ENCODE peak calls at places on chromosome 1, in ten cellular contexts. One of them, this sample, is unnamed.

GRCh38 chr1:74343191-74343590 is 108.0 kb downstream of the TNNI3K start:
- DNase-seq in stimulated activated CD4-positive, alpha-beta T cell treated with anti-CD3 and anti-CD28 coated beads, Interleukin-4, amount 100 ng/mL, for 48 hours: no peak
- DNase-seq in glutamatergic neuron: peak
- DNase-seq in CD8-positive, alpha-beta memory T cell: no peak
- DNase-seq in EL: no peak
- DNase-seq in NCI-H1105: peak
- DNase-seq in GM23338: peak
- DNase-seq in OCI-LY7: no peak
- DNase-seq in heart left ventricle: no peak
- DNase-seq in GM03348: no peak
- DNase-seq in this sample: no peak

GRCh38 chr1:179329862-179330261 is 35.9 kb upstream of the AXDND1 start:
- DNase-seq in stimulated activated CD4-positive, alpha-beta T cell treated with anti-CD3 and anti-CD28 coated beads, Interleukin-4, amount 100 ng/mL, for 48 hours: no peak
- DNase-seq in glutamatergic neuron: no peak
- DNase-seq in CD8-positive, alpha-beta memory T cell: no peak
- DNase-seq in EL: no peak
- DNase-seq in NCI-H1105: no peak
- DNase-seq in GM23338: no peak
- DNase-seq in OCI-LY7: no peak
- DNase-seq in heart left ventricle: no peak
- DNase-seq in GM03348: no peak
- DNase-seq in this sample: no peak

GRCh38 chr1:226661965-226662364 is 77.1 kb downstream of the ITPKB start:
- DNase-seq in stimulated activated CD4-positive, alpha-beta T cell treated with anti-CD3 and anti-CD28 coated beads, Interleukin-4, amount 100 ng/mL, for 48 hours: no peak
- DNase-seq in glutamatergic neuron: no peak
- DNase-seq in CD8-positive, alpha-beta memory T cell: no peak
- DNase-seq in EL: peak
- DNase-seq in NCI-H1105: no peak
- DNase-seq in GM23338: no peak
- DNase-seq in OCI-LY7: no peak
- DNase-seq in heart left ventricle: peak
- DNase-seq in GM03348: no peak
- DNase-seq in this sample: no peak

GRCh38 chr1:47223921-47224675 is 7.9 kb downstream of the TAL1 start:
- DNase-seq in stimulated activated CD4-positive, alpha-beta T cell treated with anti-CD3 and anti-CD28 coated beads, Interleukin-4, amount 100 ng/mL, for 48 hours: no peak
- DNase-seq in glutamatergic neuron: no peak
- DNase-seq in CD8-positive, alpha-beta memory T cell: no peak
- DNase-seq in EL: no peak
- DNase-seq in NCI-H1105: no peak
- DNase-seq in GM23338: peak
- DNase-seq in OCI-LY7: no peak
- DNase-seq in heart left ventricle: no peak
- DNase-seq in GM03348: no peak
- DNase-seq in this sample: no peak

GRCh38 chr1:54851928-54852524 is 35.0 kb downstream of the DHCR24 start:
- DNase-seq in stimulated activated CD4-positive, alpha-beta T cell treated with anti-CD3 and anti-CD28 coated beads, Interleukin-4, amount 100 ng/mL, for 48 hours: no peak
- DNase-seq in glutamatergic neuron: no peak
- DNase-seq in CD8-positive, alpha-beta memory T cell: no peak
- DNase-seq in EL: no peak
- DNase-seq in NCI-H1105: no peak
- DNase-seq in GM23338: no peak
- DNase-seq in OCI-LY7: no peak
- DNase-seq in heart left ventricle: no peak
- DNase-seq in GM03348: no peak
- DNase-seq in this sample: no peak

GRCh38 chr1:3904843-3905185 is 4.7 kb upstream of the C1orf174 start:
- DNase-seq in stimulated activated CD4-positive, alpha-beta T cell treated with anti-CD3 and anti-CD28 coated beads, Interleukin-4, amount 100 ng/mL, for 48 hours: no peak
- DNase-seq in glutamatergic neuron: no peak
- DNase-seq in CD8-positive, alpha-beta memory T cell: no peak
- DNase-seq in EL: no peak
- DNase-seq in NCI-H1105: no peak
- DNase-seq in GM23338: peak
- DNase-seq in OCI-LY7: peak
- DNase-seq in heart left ventricle: no peak
- DNase-seq in GM03348: no peak
- DNase-seq in this sample: no peak

GRCh38 chr1:47951026-47951425 is 46.2 kb downstream of the TRABD2B start:
- DNase-seq in stimulated activated CD4-positive, alpha-beta T cell treated with anti-CD3 and anti-CD28 coated beads, Interleukin-4, amount 100 ng/mL, for 48 hours: no peak
- DNase-seq in glutamatergic neuron: no peak
- DNase-seq in CD8-positive, alpha-beta memory T cell: no peak
- DNase-seq in EL: no peak
- DNase-seq in NCI-H1105: no peak
- DNase-seq in GM23338: no peak
- DNase-seq in OCI-LY7: no peak
- DNase-seq in heart left ventricle: no peak
- DNase-seq in GM03348: no peak
- DNase-seq in this sample: no peak

GRCh38 chr1:32464716-32465540 is at the start of gene ZBTB8B:
- DNase-seq in stimulated activated CD4-positive, alpha-beta T cell treated with anti-CD3 and anti-CD28 coated beads, Interleukin-4, amount 100 ng/mL, for 48 hours: peak
- DNase-seq in glutamatergic neuron: peak
- DNase-seq in CD8-positive, alpha-beta memory T cell: no peak
- DNase-seq in EL: peak
- DNase-seq in NCI-H1105: peak
- DNase-seq in GM23338: peak
- DNase-seq in OCI-LY7: no peak
- DNase-seq in heart left ventricle: peak
- DNase-seq in GM03348: peak
- DNase-seq in this sample: peak

GRCh38 chr1:155200920-155201319 is 6.8 kb downstream of the THBS3 start:
- DNase-seq in stimulated activated CD4-positive, alpha-beta T cell treated with anti-CD3 and anti-CD28 coated beads, Interleukin-4, amount 100 ng/mL, for 48 hours: no peak
- DNase-seq in glutamatergic neuron: no peak
- DNase-seq in CD8-positive, alpha-beta memory T cell: peak
- DNase-seq in EL: no peak
- DNase-seq in NCI-H1105: no peak
- DNase-seq in GM23338: no peak
- DNase-seq in OCI-LY7: no peak
- DNase-seq in heart left ventricle: peak
- DNase-seq in GM03348: no peak
- DNase-seq in this sample: no peak

GRCh38 chr1:27428316-27429028 is 36.0 kb downstream of the GPR3 start:
- DNase-seq in stimulated activated CD4-positive, alpha-beta T cell treated with anti-CD3 and anti-CD28 coated beads, Interleukin-4, amount 100 ng/mL, for 48 hours: no peak
- DNase-seq in glutamatergic neuron: peak
- DNase-seq in CD8-positive, alpha-beta memory T cell: no peak
- DNase-seq in EL: no peak
- DNase-seq in NCI-H1105: no peak
- DNase-seq in GM23338: peak
- DNase-seq in OCI-LY7: no peak
- DNase-seq in heart left ventricle: no peak
- DNase-seq in GM03348: no peak
- DNase-seq in this sample: no peak

GRCh38 chr1:175824079-175824478 is 80.7 kb upstream of the TNR start:
- DNase-seq in stimulated activated CD4-positive, alpha-beta T cell treated with anti-CD3 and anti-CD28 coated beads, Interleukin-4, amount 100 ng/mL, for 48 hours: peak
- DNase-seq in glutamatergic neuron: peak
- DNase-seq in CD8-positive, alpha-beta memory T cell: no peak
- DNase-seq in EL: no peak
- DNase-seq in NCI-H1105: no peak
- DNase-seq in GM23338: peak
- DNase-seq in OCI-LY7: peak
- DNase-seq in heart left ventricle: no peak
- DNase-seq in GM03348: no peak
- DNase-seq in this sample: no peak

GRCh38 chr1:5745776-5746610 is 246.2 kb downstream of the NPHP4 start:
- DNase-seq in stimulated activated CD4-positive, alpha-beta T cell treated with anti-CD3 and anti-CD28 coated beads, Interleukin-4, amount 100 ng/mL, for 48 hours: peak
- DNase-seq in glutamatergic neuron: peak
- DNase-seq in CD8-positive, alpha-beta memory T cell: peak
- DNase-seq in EL: peak
- DNase-seq in NCI-H1105: peak
- DNase-seq in GM23338: peak
- DNase-seq in OCI-LY7: peak
- DNase-seq in heart left ventricle: peak
- DNase-seq in GM03348: peak
- DNase-seq in this sample: peak

GRCh38 chr1:226784081-226785049 is 45.3 kb upstream of the ITPKB start:
- DNase-seq in stimulated activated CD4-positive, alpha-beta T cell treated with anti-CD3 and anti-CD28 coated beads, Interleukin-4, amount 100 ng/mL, for 48 hours: no peak
- DNase-seq in glutamatergic neuron: no peak
- DNase-seq in CD8-positive, alpha-beta memory T cell: no peak
- DNase-seq in EL: no peak
- DNase-seq in NCI-H1105: no peak
- DNase-seq in GM23338: no peak
- DNase-seq in OCI-LY7: no peak
- DNase-seq in heart left ventricle: no peak
- DNase-seq in GM03348: no peak
- DNase-seq in this sample: no peak

GRCh38 chr1:228317411-228317828 is 89.2 kb downstream of the TRIM11 start:
- DNase-seq in stimulated activated CD4-positive, alpha-beta T cell treated with anti-CD3 and anti-CD28 coated beads, Interleukin-4, amount 100 ng/mL, for 48 hours: no peak
- DNase-seq in glutamatergic neuron: no peak
- DNase-seq in CD8-positive, alpha-beta memory T cell: peak
- DNase-seq in EL: no peak
- DNase-seq in NCI-H1105: no peak
- DNase-seq in GM23338: no peak
- DNase-seq in OCI-LY7: no peak
- DNase-seq in heart left ventricle: peak
- DNase-seq in GM03348: no peak
- DNase-seq in this sample: no peak

GRCh38 chr1:15966081-15966955 is 9.6 kb downstream of the ZBTB17 start:
- DNase-seq in stimulated activated CD4-positive, alpha-beta T cell treated with anti-CD3 and anti-CD28 coated beads, Interleukin-4, amount 100 ng/mL, for 48 hours: peak
- DNase-seq in glutamatergic neuron: no peak
- DNase-seq in CD8-positive, alpha-beta memory T cell: peak
- DNase-seq in EL: peak
- DNase-seq in NCI-H1105: no peak
- DNase-seq in GM23338: no peak
- DNase-seq in OCI-LY7: peak
- DNase-seq in heart left ventricle: no peak
- DNase-seq in GM03348: peak
- DNase-seq in this sample: no peak

GRCh38 chr1:229523052-229523451 is 14.9 kb upstream of the NUP133 start:
- DNase-seq in stimulated activated CD4-positive, alpha-beta T cell treated with anti-CD3 and anti-CD28 coated beads, Interleukin-4, amount 100 ng/mL, for 48 hours: no peak
- DNase-seq in glutamatergic neuron: no peak
- DNase-seq in CD8-positive, alpha-beta memory T cell: no peak
- DNase-seq in EL: no peak
- DNase-seq in NCI-H1105: no peak
- DNase-seq in GM23338: no peak
- DNase-seq in OCI-LY7: no peak
- DNase-seq in heart left ventricle: no peak
- DNase-seq in GM03348: no peak
- DNase-seq in this sample: no peak

GRCh38 chr1:111769517-111770146 is 13.9 kb downstream of the DDX20 start:
- DNase-seq in stimulated activated CD4-positive, alpha-beta T cell treated with anti-CD3 and anti-CD28 coated beads, Interleukin-4, amount 100 ng/mL, for 48 hours: peak
- DNase-seq in glutamatergic neuron: no peak
- DNase-seq in CD8-positive, alpha-beta memory T cell: no peak
- DNase-seq in EL: peak
- DNase-seq in NCI-H1105: peak
- DNase-seq in GM23338: peak
- DNase-seq in OCI-LY7: peak
- DNase-seq in heart left ventricle: no peak
- DNase-seq in GM03348: peak
- DNase-seq in this sample: no peak

GRCh38 chr1:151898519-151898991 is 10.8 kb downstream of the THEM4 start:
- DNase-seq in stimulated activated CD4-positive, alpha-beta T cell treated with anti-CD3 and anti-CD28 coated beads, Interleukin-4, amount 100 ng/mL, for 48 hours: no peak
- DNase-seq in glutamatergic neuron: no peak
- DNase-seq in CD8-positive, alpha-beta memory T cell: peak
- DNase-seq in EL: peak
- DNase-seq in NCI-H1105: no peak
- DNase-seq in GM23338: no peak
- DNase-seq in OCI-LY7: no peak
- DNase-seq in heart left ventricle: no peak
- DNase-seq in GM03348: no peak
- DNase-seq in this sample: no peak

GRCh38 chr1:241985787-241986186 is 13.1 kb downstream of the MAP1LC3C start:
- DNase-seq in stimulated activated CD4-positive, alpha-beta T cell treated with anti-CD3 and anti-CD28 coated beads, Interleukin-4, amount 100 ng/mL, for 48 hours: no peak
- DNase-seq in glutamatergic neuron: peak
- DNase-seq in CD8-positive, alpha-beta memory T cell: no peak
- DNase-seq in EL: peak
- DNase-seq in NCI-H1105: no peak
- DNase-seq in GM23338: peak
- DNase-seq in OCI-LY7: peak
- DNase-seq in heart left ventricle: no peak
- DNase-seq in GM03348: peak
- DNase-seq in this sample: peak

GRCh38 chr1:229287257-229287656 is 16.3 kb downstream of the RAB4A start:
- DNase-seq in stimulated activated CD4-positive, alpha-beta T cell treated with anti-CD3 and anti-CD28 coated beads, Interleukin-4, amount 100 ng/mL, for 48 hours: no peak
- DNase-seq in glutamatergic neuron: no peak
- DNase-seq in CD8-positive, alpha-beta memory T cell: no peak
- DNase-seq in EL: no peak
- DNase-seq in NCI-H1105: no peak
- DNase-seq in GM23338: no peak
- DNase-seq in OCI-LY7: no peak
- DNase-seq in heart left ventricle: no peak
- DNase-seq in GM03348: no peak
- DNase-seq in this sample: no peak

GRCh38 chr1:227265891-227266290 is 52.4 kb downstream of the CDC42BPA start:
- DNase-seq in stimulated activated CD4-positive, alpha-beta T cell treated with anti-CD3 and anti-CD28 coated beads, Interleukin-4, amount 100 ng/mL, for 48 hours: no peak
- DNase-seq in glutamatergic neuron: no peak
- DNase-seq in CD8-positive, alpha-beta memory T cell: no peak
- DNase-seq in EL: no peak
- DNase-seq in NCI-H1105: no peak
- DNase-seq in GM23338: no peak
- DNase-seq in OCI-LY7: no peak
- DNase-seq in heart left ventricle: no peak
- DNase-seq in GM03348: no peak
- DNase-seq in this sample: no peak

GRCh38 chr1:29305943-29306342 is 69.6 kb downstream of the PTPRU start:
- DNase-seq in stimulated activated CD4-positive, alpha-beta T cell treated with anti-CD3 and anti-CD28 coated beads, Interleukin-4, amount 100 ng/mL, for 48 hours: no peak
- DNase-seq in glutamatergic neuron: peak
- DNase-seq in CD8-positive, alpha-beta memory T cell: no peak
- DNase-seq in EL: no peak
- DNase-seq in NCI-H1105: no peak
- DNase-seq in GM23338: no peak
- DNase-seq in OCI-LY7: no peak
- DNase-seq in heart left ventricle: no peak
- DNase-seq in GM03348: no peak
- DNase-seq in this sample: no peak

GRCh38 chr1:197633447-197634039 is 141.7 kb downstream of the DENND1B start:
- DNase-seq in stimulated activated CD4-positive, alpha-beta T cell treated with anti-CD3 and anti-CD28 coated beads, Interleukin-4, amount 100 ng/mL, for 48 hours: no peak
- DNase-seq in glutamatergic neuron: no peak
- DNase-seq in CD8-positive, alpha-beta memory T cell: no peak
- DNase-seq in EL: no peak
- DNase-seq in NCI-H1105: no peak
- DNase-seq in GM23338: peak
- DNase-seq in OCI-LY7: no peak
- DNase-seq in heart left ventricle: no peak
- DNase-seq in GM03348: no peak
- DNase-seq in this sample: no peak

GRCh38 chr1:23581219-23581618 is 21.9 kb upstream of the ID3 start:
- DNase-seq in stimulated activated CD4-positive, alpha-beta T cell treated with anti-CD3 and anti-CD28 coated beads, Interleukin-4, amount 100 ng/mL, for 48 hours: no peak
- DNase-seq in glutamatergic neuron: peak
- DNase-seq in CD8-positive, alpha-beta memory T cell: no peak
- DNase-seq in EL: peak
- DNase-seq in NCI-H1105: no peak
- DNase-seq in GM23338: peak
- DNase-seq in OCI-LY7: no peak
- DNase-seq in heart left ventricle: peak
- DNase-seq in GM03348: no peak
- DNase-seq in this sample: no peak

GRCh38 chr1:236394905-236395779 is 1.1 kb downstream of the EDARADD start:
- DNase-seq in stimulated activated CD4-positive, alpha-beta T cell treated with anti-CD3 and anti-CD28 coated beads, Interleukin-4, amount 100 ng/mL, for 48 hours: peak
- DNase-seq in glutamatergic neuron: peak
- DNase-seq in CD8-positive, alpha-beta memory T cell: peak
- DNase-seq in EL: peak
- DNase-seq in NCI-H1105: no peak
- DNase-seq in GM23338: peak
- DNase-seq in OCI-LY7: no peak
- DNase-seq in heart left ventricle: peak
- DNase-seq in GM03348: peak
- DNase-seq in this sample: peak

GRCh38 chr1:213821175-213821942 is 166.4 kb upstream of the PROX1 start:
- DNase-seq in stimulated activated CD4-positive, alpha-beta T cell treated with anti-CD3 and anti-CD28 coated beads, Interleukin-4, amount 100 ng/mL, for 48 hours: no peak
- DNase-seq in glutamatergic neuron: no peak
- DNase-seq in CD8-positive, alpha-beta memory T cell: no peak
- DNase-seq in EL: no peak
- DNase-seq in NCI-H1105: no peak
- DNase-seq in GM23338: no peak
- DNase-seq in OCI-LY7: no peak
- DNase-seq in heart left ventricle: no peak
- DNase-seq in GM03348: no peak
- DNase-seq in this sample: no peak

GRCh38 chr1:175155473-175155856 is 37.1 kb downstream of the KIAA0040 start:
- DNase-seq in stimulated activated CD4-positive, alpha-beta T cell treated with anti-CD3 and anti-CD28 coated beads, Interleukin-4, amount 100 ng/mL, for 48 hours: no peak
- DNase-seq in glutamatergic neuron: no peak
- DNase-seq in CD8-positive, alpha-beta memory T cell: no peak
- DNase-seq in EL: no peak
- DNase-seq in NCI-H1105: no peak
- DNase-seq in GM23338: no peak
- DNase-seq in OCI-LY7: peak
- DNase-seq in heart left ventricle: no peak
- DNase-seq in GM03348: no peak
- DNase-seq in this sample: no peak